ENCODE peak calls at places on chromosomes 6 and 20, in six cellular contexts. Z is H1, D is H9, L is fibroblast of lung, C is MM.1S, W is PC-3. A is an unnamed sample.

GRCh38 chr20:8339313-8339712 is 207.2 kb downstream of the PLCB1 start:
- DNase-seq in Z (no peak), D (no peak), L (no peak), C (no peak), W (no peak), A (no peak)

GRCh38 chr6:152748843-152749242 is 1.8 kb upstream of the VIP start:
- DNase-seq in Z (no peak), D (no peak), L (no peak), C (peak), W (peak), A (peak)

GRCh38 chr20:34369265-34369664 is 6.2 kb downstream of the ITCH start:
- DNase-seq in Z (no peak), D (no peak), L (no peak), C (no peak), W (peak), A (no peak)

GRCh38 chr20:4150095-4150492 is 134.7 kb upstream of the RNF24 start:
- DNase-seq in Z (no peak), D (no peak), L (peak), C (no peak), W (peak), A (peak)

GRCh38 chr6:24396764-24397163 is 6.0 kb upstream of the MRS2 start:
- DNase-seq in Z (no peak), D (no peak), L (no peak), C (no peak), W (no peak), A (no peak)

GRCh38 chr6:21914121-21914973 is 320.8 kb downstream of the SOX4 start:
- DNase-seq in Z (no peak), D (no peak), L (peak), C (no peak), W (no peak), A (no peak)

GRCh38 chr20:24502661-24503060 is 33.2 kb downstream of the SYNDIG1 start:
- DNase-seq in Z (no peak), D (no peak), L (peak), C (no peak), W (no peak), A (no peak)

GRCh38 chr6:12911387-12911960 is 194.9 kb downstream of the PHACTR1 start:
- DNase-seq in Z (no peak), D (no peak), L (peak), C (peak), W (peak), A (peak)

GRCh38 chr6:143863754-143864153 is 520 bp upstream of the ZC2HC1B start:
- DNase-seq in Z (no peak), D (no peak), L (no peak), C (no peak), W (no peak), A (no peak)

GRCh38 chr20:54680872-54681297 is 205.5 kb downstream of the DOK5 start:
- DNase-seq in Z (no peak), D (peak), L (peak), C (peak), W (peak), A (peak)

GRCh38 chr6:37860226-37860839 is 40.8 kb downstream of the ZFAND3 start:
- DNase-seq in Z (no peak), D (no peak), L (peak), C (peak), W (peak), A (peak)

GRCh38 chr6:140909620-140910019 is 1223.1 kb upstream of the GJE1 start:
- DNase-seq in Z (no peak), D (no peak), L (peak), C (no peak), W (peak), A (peak)

GRCh38 chr6:140905050-140905449 is 1227.7 kb upstream of the GJE1 start:
- DNase-seq in Z (no peak), D (no peak), L (no peak), C (no peak), W (no peak), A (no peak)

GRCh38 chr6:140909156-140909555 is 1223.6 kb upstream of the GJE1 start:
- DNase-seq in Z (no peak), D (no peak), L (peak), C (no peak), W (no peak), A (peak)

GRCh38 chr6:140907235-140907634 is 1225.5 kb upstream of the GJE1 start:
- DNase-seq in Z (no peak), D (no peak), L (no peak), C (no peak), W (no peak), A (no peak)

GRCh38 chr6:140908505-140908904 is 1224.2 kb upstream of the GJE1 start:
- DNase-seq in Z (no peak), D (no peak), L (no peak), C (no peak), W (no peak), A (no peak)
- H3K9ac ChIP-seq in Z (no peak), D (no peak), L (no peak), C (no peak), W (no peak), A (no peak)

GRCh38 chr20:22904411-22904810 is 130.7 kb upstream of the SSTR4 start:
- DNase-seq in Z (no peak), D (no peak), L (no peak), C (no peak), W (no peak), A (peak)

GRCh38 chr20:22908437-22908836 is 126.7 kb upstream of the SSTR4 start:
- DNase-seq in Z (no peak), D (peak), L (no peak), C (no peak), W (no peak), A (no peak)

GRCh38 chr20:22905667-22906066 is 129.4 kb upstream of the SSTR4 start:
- DNase-seq in Z (no peak), D (no peak), L (peak), C (no peak), W (no peak), A (peak)

GRCh38 chr20:22901921-22902320 is 133.2 kb upstream of the SSTR4 start:
- DNase-seq in Z (no peak), D (no peak), L (no peak), C (no peak), W (no peak), A (no peak)

GRCh38 chr20:22904905-22905304 is 130.2 kb upstream of the SSTR4 start:
- DNase-seq in Z (no peak), D (no peak), L (no peak), C (no peak), W (no peak), A (no peak)
- H3K9ac ChIP-seq in Z (no peak), D (no peak), L (no peak), C (no peak), W (no peak), A (no peak)

DNA sequence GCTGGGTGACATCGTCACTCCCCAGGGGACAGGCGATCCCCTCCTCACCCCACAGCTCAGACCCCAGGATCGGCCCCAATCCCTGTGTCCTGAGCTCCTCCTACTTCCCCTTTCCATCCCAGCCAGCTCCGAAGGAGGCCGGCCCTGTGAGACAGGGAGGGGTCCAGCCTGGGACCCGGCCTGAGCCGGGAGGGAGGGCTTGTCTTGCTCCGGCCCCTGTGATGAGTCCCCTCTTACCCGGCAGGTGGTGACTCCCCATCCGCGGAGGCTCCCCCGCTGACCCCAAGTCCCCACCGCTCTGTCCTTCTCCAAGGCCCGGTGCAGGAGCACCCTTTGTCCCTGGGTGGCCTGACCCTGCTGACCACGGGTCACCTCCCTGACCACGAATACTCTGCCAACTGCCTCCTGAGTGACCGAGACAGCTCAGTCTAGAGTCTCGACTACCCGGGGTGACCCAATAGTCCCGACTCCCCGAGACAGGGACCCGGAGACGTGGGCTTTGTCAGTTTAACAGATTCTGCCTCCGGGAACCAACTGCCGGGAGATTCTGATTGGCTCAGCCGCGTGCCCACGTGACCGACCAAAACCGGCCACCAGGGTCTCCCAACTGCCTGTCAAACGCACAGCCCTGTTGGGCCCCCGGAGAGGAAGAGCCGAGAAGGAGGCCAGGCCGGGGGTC is 187.4 kb upstream of the PROKR2 start:
- DNase-seq in Z (no peak), D (peak), L (peak), C (no peak), W (no peak), A (peak)
- H3K9ac ChIP-seq in Z (no peak), D (no peak), L (peak), C (no peak), W (no peak), A (peak)

GRCh38 chr20:63241272-63241671 is 5.6 kb downstream of the BIRC7 start:
- DNase-seq in Z (no peak), D (no peak), L (no peak), C (no peak), W (no peak), A (no peak)

GRCh38 chr20:63239431-63239830 is 3.7 kb downstream of the BIRC7 start:
- DNase-seq in Z (no peak), D (no peak), L (no peak), C (no peak), W (no peak), A (no peak)

GRCh38 chr20:63236116-63236837 is 572 bp downstream of the BIRC7 start:
- DNase-seq in Z (no peak), D (no peak), L (no peak), C (no peak), W (no peak), A (no peak)

GRCh38 chr20:63240004-63240403 is 4.3 kb downstream of the BIRC7 start:
- DNase-seq in Z (no peak), D (no peak), L (no peak), C (no peak), W (no peak), A (no peak)

DNA sequence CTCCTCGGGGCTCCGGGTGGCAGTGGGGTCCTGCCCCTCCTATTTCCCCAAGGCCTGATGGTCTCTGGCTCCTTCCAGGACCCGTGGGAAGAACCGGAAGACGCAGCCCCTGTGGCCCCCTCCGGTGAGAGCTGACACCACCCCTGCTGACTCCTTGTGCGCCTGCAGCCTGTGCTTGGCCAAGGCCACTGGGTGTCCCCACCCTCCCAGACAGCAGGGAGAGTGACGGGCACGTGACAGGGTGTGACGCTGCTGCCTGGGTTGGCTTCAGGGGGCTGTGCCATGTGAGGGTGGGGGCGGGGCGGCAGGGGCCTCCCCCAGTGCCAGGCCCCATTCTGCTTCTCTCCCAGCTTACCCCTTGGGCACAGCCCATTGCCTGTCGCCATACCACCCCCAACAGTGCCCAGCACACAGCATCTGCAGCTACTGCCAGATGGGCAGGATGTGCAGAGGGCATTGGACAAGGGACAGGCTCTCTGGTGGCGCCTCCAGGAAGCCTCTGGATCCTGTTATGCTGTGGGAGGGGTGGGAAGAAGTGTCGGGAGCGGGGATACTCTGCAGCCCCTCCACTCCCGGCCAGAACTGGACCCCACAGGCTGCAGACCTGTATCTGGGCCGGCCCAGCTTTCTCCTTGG is 2.9 kb downstream of the BIRC7 start:
- DNase-seq in Z (no peak), D (no peak), L (no peak), C (no peak), W (no peak), A (no peak)
- H3K9ac ChIP-seq in Z (no peak), D (no peak), L (no peak), C (no peak), W (no peak), A (no peak)

DNA sequence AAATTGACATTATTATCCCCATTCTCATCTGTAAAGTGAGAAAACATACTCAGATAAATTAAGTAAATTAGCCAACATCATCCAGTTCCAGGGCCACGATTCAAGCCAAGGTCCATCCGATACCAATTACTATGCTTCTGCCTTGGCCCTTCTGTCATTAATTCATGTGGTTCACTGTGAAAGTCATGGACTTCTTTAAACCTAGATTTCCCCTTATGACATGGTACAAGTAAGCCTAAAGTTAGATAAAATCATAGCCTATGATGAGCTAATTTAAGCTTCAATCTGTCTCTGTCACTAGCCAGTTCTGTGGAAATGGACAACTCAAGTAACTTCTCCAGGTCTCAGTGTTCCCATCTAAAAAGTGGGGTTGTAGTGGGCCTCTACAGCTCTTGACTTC is 225.5 kb upstream of the MARCKS start:
- DNase-seq in Z (no peak), D (no peak), L (peak), C (peak), W (no peak), A (no peak)
- H3K9ac ChIP-seq in Z (no peak), D (no peak), L (no peak), C (peak), W (peak), A (peak)

GRCh38 chr6:31544676-31545075 is 1.7 kb downstream of the ATP6V1G2 start:
- DNase-seq in Z (no peak), D (no peak), L (no peak), C (no peak), W (no peak), A (no peak)
- H3K9ac ChIP-seq in Z (no peak), D (no peak), L (no peak), C (no peak), W (no peak), A (no peak)

DNA sequence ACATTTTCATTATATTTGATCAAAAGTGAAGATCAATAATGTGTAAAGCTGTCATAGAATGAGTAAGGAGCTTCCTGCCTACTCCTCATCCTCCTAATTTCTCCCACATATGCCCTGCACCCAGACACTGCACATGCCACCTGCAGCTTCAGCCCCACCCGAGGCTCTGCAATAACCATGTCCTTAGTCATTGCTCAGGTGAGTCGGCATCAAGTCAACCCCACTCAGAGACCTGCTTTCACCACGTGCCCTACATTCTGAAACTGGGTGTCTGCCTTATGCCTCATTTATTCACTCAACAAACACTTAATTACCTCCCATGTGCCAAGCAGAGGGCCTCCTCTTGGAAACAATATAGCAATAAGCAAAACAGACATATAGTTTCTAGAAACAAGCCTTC is 15.4 kb upstream of the TNFAIP3 start:
- DNase-seq in Z (no peak), D (no peak), L (no peak), C (no peak), W (peak), A (no peak)
- H3K9ac ChIP-seq in Z (no peak), D (no peak), L (no peak), C (no peak), W (no peak), A (no peak)

GRCh38 chr6:102764317-102764716 is 1370.8 kb downstream of the GRIK2 start:
- DNase-seq in Z (no peak), D (no peak), L (no peak), C (no peak), W (no peak), A (no peak)
- H3K9ac ChIP-seq in Z (no peak), D (no peak), L (no peak), C (no peak), W (no peak), A (no peak)

GRCh38 chr20:31869942-31870702 is at the start of the genes DUSP15 and TTLL9:
- DNase-seq in Z (no peak), D (no peak), L (no peak), C (no peak), W (no peak), A (peak)
- H3K9ac ChIP-seq in Z (peak), D (peak), L (no peak), C (no peak), W (no peak), A (peak)

GRCh38 chr6:90676516-90676915 is 89.6 kb upstream of the MAP3K7 start:
- DNase-seq in Z (peak), D (peak), L (no peak), C (no peak), W (no peak), A (no peak)

GRCh38 chr6:90681863-90682262 is 95.0 kb upstream of the MAP3K7 start:
- DNase-seq in Z (no peak), D (no peak), L (no peak), C (no peak), W (no peak), A (no peak)

GRCh38 chr6:90678049-90678779 is 91.3 kb upstream of the MAP3K7 start:
- DNase-seq in Z (no peak), D (no peak), L (no peak), C (no peak), W (no peak), A (no peak)

DNA sequence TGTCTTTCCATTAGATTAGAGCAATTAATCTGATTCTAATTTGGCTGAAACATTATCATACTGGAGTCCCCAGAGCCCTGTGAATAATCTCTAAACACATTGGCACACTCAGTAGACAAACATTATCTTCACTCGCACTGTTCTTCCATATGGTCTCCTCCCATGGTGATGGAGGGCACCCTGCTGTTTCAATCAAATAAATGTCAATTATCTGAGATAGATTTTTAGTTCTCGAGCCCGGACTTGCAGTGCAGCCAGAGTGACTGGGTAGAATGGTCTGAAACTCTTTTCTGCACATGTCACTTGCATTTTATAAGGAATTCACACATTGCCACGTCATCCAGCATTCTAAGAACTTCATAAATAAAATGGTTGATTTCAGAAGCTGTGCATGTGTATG is 90.6 kb upstream of the MAP3K7 start:
- DNase-seq in Z (no peak), D (no peak), L (no peak), C (no peak), W (no peak), A (no peak)
- H3K9ac ChIP-seq in Z (no peak), D (no peak), L (no peak), C (no peak), W (no peak), A (no peak)